ENCODE peak calls at places on chromosomes 1 and 21, in nine cellular contexts. Q, Y, H, U, A, I, J, N and O are unnamed samples.
A peak's percentile ranks its signal among the peaks of the same experiment; 100 is the strongest.

GRCh38 chr1:232950919-232951579 is 638 bp downstream of the NTPCR start:
- DNase-seq in Q (no peak), Y (no peak), H (no peak), U (no peak), A (peak; percentile 17), I (no peak), J (no peak), N (peak; percentile 29), O (no peak)

GRCh38 chr1:155049651-155050559 is 1.2 kb upstream of the ADAM15 start:
- DNase-seq in Q (no peak), Y (no peak), H (no peak), U (no peak), A (peak; percentile 37), I (no peak), J (no peak), N (peak; percentile 56), O (no peak)

GRCh38 chr1:183610053-183610452 is 19.8 kb upstream of the NCF2 start:
- DNase-seq in Q (no peak), Y (no peak), H (no peak), U (no peak), A (peak; percentile 61), I (no peak), J (no peak), N (peak; percentile 31), O (no peak)

GRCh38 chr1:7117599-7118281 is 332.5 kb downstream of the CAMTA1 start:
- DNase-seq in Q (peak; percentile 65), Y (no peak), H (no peak), U (no peak), A (peak; percentile 56), I (no peak), J (peak; percentile 94), N (peak; percentile 91), O (no peak)

GRCh38 chr1:235067396-235068154 is 61.1 kb downstream of the TOMM20 start:
- DNase-seq in Q (peak; percentile 88), Y (peak; percentile 55), H (peak; percentile 88), U (peak; percentile 88), A (peak; percentile 99), I (peak; percentile 97), J (peak; percentile 97), N (peak; percentile 100), O (peak; percentile 94)

GRCh38 chr1:31669786-31670582 is 25.3 kb upstream of the PEF1 start:
- DNase-seq in Q (no peak), Y (peak; percentile 70), H (peak; percentile 71), U (peak; percentile 85), A (peak; percentile 63), I (peak; percentile 92), J (peak; percentile 23), N (peak; percentile 88), O (no peak)

GRCh38 chr1:232793944-232794343 is 11.3 kb upstream of the MAP10 start:
- DNase-seq in Q (peak; percentile 34), Y (no peak), H (no peak), U (no peak), A (peak; percentile 40), I (no peak), J (peak; percentile 32), N (peak; percentile 69), O (no peak)

GRCh38 chr1:20114021-20114648 is 5.2 kb downstream of the PLA2G2D start:
- DNase-seq in Q (no peak), Y (no peak), H (no peak), U (no peak), A (no peak), I (peak; percentile 79), J (no peak), N (no peak), O (no peak)

GRCh38 chr1:57232500-57232899 is 191.4 kb downstream of the DAB1 start:
- DNase-seq in Q (no peak), Y (no peak), H (no peak), U (no peak), A (no peak), I (no peak), J (no peak), N (peak; percentile 36), O (no peak)

GRCh38 chr1:202323731-202324130 is 18.0 kb downstream of the UBE2T start:
- DNase-seq in Q (no peak), Y (no peak), H (no peak), U (no peak), A (no peak), I (peak; percentile 8), J (no peak), N (no peak), O (no peak)

GRCh38 chr1:225851810-225852209 is 30.4 kb downstream of the TMEM63A start:
- DNase-seq in Q (no peak), Y (no peak), H (no peak), U (no peak), A (no peak), I (no peak), J (no peak), N (no peak), O (no peak)

GRCh38 chr1:19815801-19816736 is 986 bp upstream of the RNF186 start:
- DNase-seq in Q (no peak), Y (no peak), H (peak; percentile 22), U (peak; percentile 49), A (no peak), I (peak; percentile 83), J (no peak), N (no peak), O (no peak)

GRCh38 chr1:165138960-165139359 is 217.6 kb downstream of the LMX1A start:
- DNase-seq in Q (no peak), Y (no peak), H (no peak), U (no peak), A (no peak), I (no peak), J (no peak), N (peak; percentile 84), O (no peak)

GRCh38 chr1:24695202-24695974 is 49.9 kb upstream of the CLIC4 start:
- DNase-seq in Q (no peak), Y (no peak), H (peak; percentile 23), U (peak; percentile 59), A (no peak), I (no peak), J (no peak), N (no peak), O (no peak)

GRCh38 chr1:89836997-89837909 is 16.4 kb downstream of the LRRC8D start:
- DNase-seq in Q (no peak), Y (no peak), H (no peak), U (no peak), A (no peak), I (no peak), J (no peak), N (no peak), O (no peak)

DNA sequence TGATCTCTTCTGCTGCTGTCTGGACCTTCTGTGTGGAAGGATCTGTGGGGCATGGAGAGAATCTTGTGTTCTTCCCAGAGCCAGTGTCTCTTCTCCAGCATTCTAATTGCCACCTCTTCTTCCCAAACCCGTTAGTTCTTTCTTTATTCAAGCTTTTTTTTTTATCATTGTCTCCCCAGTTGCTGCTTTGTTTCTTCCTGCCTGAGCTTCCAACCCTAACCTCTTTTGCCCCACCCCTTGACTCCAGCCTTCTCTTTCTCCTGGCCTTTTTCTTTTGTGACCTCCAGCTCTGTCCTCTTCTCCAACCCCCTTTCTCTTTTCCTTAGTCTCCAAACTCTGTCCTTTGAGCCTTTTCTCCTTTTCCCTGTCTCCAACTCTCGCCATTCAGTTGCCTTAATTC is 4.5 kb downstream of the AGO1 start:
- DNase-seq in Q (no peak), Y (no peak), H (no peak), U (no peak), A (no peak), I (no peak), J (no peak), N (no peak), O (no peak)
- H3K4me3 ChIP-seq in Q (no peak overlapping the region), Y (no peak overlapping the region), H (no peak overlapping the region), U (no peak overlapping the region), A (no peak overlapping the region), I (no peak overlapping the region), J (no peak overlapping the region), N (no peak overlapping the region), O (no peak overlapping the region)

DNA sequence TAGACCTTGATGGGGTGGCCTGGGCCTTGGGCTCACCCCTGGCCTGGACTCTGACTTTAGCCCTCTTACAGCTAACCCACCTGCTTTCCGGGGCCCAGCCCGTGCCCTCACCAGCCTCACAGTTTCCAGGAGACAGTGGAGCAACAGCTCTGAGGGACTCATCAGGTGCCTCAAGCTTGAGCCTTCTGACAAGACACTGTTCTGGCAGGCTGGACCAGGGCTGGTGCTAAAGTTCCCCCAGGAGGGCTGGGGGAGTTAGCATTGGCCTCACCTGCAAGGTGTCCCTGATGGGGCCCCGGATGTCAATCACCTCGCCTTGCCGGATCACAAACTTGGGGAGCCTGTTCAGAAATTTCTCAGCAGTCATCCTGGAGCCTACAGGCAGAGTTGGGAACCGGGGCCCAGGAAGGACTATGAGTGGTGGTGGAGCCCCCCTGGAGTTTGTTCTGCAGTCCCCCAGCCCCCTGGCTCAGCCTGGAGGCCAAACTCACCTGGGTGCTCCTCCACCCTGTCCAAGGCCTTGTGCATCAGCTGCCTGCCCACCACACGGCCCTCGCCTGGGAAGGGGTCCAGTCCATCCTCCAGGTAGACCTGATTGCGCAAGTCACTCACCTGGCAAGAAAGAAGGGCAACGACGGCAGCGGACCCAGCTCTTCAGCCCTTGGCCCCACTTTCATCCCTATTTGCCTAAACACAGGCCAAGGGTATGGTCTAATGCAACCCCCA is 4.1 kb downstream of the SH3BGRL3 start:
- DNase-seq in Q (no peak), Y (no peak), H (no peak), U (no peak), A (no peak), I (no peak), J (no peak), N (no peak), O (no peak)
- H3K4me3 ChIP-seq in Q (no peak overlapping the region), Y (no peak overlapping the region), H (no peak overlapping the region), U (no peak overlapping the region), A (no peak overlapping the region), I (no peak overlapping the region), J (no peak overlapping the region), N (no peak overlapping the region), O (no peak overlapping the region)

GRCh38 chr21:31918250-31918775 is 45.5 kb downstream of the HUNK start:
- DNase-seq in Q (no peak), Y (no peak), H (no peak), U (no peak), A (no peak), I (peak; percentile 31), J (no peak), N (no peak), O (no peak)
- H3K4me3 ChIP-seq in Q (no peak overlapping the region), Y (no peak overlapping the region), H (no peak overlapping the region), U (no peak overlapping the region), A (no peak overlapping the region), I (no peak overlapping the region), J (no peak overlapping the region), N (no peak overlapping the region), O (no peak overlapping the region)

GRCh38 chr21:42202321-42202720 is 16.6 kb upstream of the ABCG1 start:
- DNase-seq in Q (no peak), Y (no peak), H (no peak), U (no peak), A (peak; percentile 11), I (peak; percentile 53), J (no peak), N (no peak), O (no peak)

GRCh38 chr21:42199488-42200463 is 19.2 kb upstream of the ABCG1 start:
- DNase-seq in Q (peak; percentile 26), Y (no peak), H (no peak), U (no peak), A (peak; percentile 91), I (peak; percentile 67), J (peak; percentile 44), N (peak; percentile 88), O (no peak)

GRCh38 chr21:42201615-42202161 is 17.3 kb upstream of the ABCG1 start:
- DNase-seq in Q (no peak), Y (no peak), H (no peak), U (no peak), A (no peak), I (peak; percentile 78), J (no peak), N (peak; percentile 71), O (no peak)

GRCh38 chr21:42200906-42201614 is 17.9 kb upstream of the ABCG1 start:
- DNase-seq in Q (no peak), Y (no peak), H (no peak), U (no peak), A (no peak), I (no peak), J (no peak), N (no peak), O (no peak)

GRCh38 chr21:42198949-42199348 is 20.0 kb upstream of the ABCG1 start:
- DNase-seq in Q (no peak), Y (no peak), H (no peak), U (no peak), A (no peak), I (peak; percentile 34), J (no peak), N (no peak), O (no peak)
- H3K4me3 ChIP-seq in Q (no peak overlapping the region), Y (no peak overlapping the region), H (no peak overlapping the region), U (no peak overlapping the region), A (no peak overlapping the region), I (no peak overlapping the region), J (no peak overlapping the region), N (no peak overlapping the region), O (no peak overlapping the region)